ENCODE peak calls at places on chromosome 21, in seven cellular contexts. X is C1 segment of cervical spinal cord; A is NCI-H69; I is activated naive CD8-positive, alpha-beta T cell treated with anti-CD3 and anti-CD28 coated beads, Interleukin-2, amount 50 U/mL, for 16 hours; C is RCC 7860; R is NB4; N is NCI-H1105 treated with DMSO at 0.1 percent for 48 hours. B is an unnamed sample.

GRCh38 chr21:31908106-31909031 is 35.5 kb downstream of the HUNK start:
- DNase-seq in I (no peak), C (no peak), R (no peak), N (no peak), X (no peak), A (peak), B (no peak)

GRCh38 chr21:41631564-41632461 is 123.9 kb upstream of the TMPRSS2 start:
- DNase-seq in C (peak), X (no peak), A (peak), I (no peak), R (no peak), N (peak), B (peak)

GRCh38 chr21:17736072-17736471 is 83.1 kb downstream of the C21orf91 start:
- DNase-seq in R (no peak), C (no peak), I (no peak), A (no peak), N (no peak), X (no peak), B (no peak)

GRCh38 chr21:20647603-20648002 is 350.6 kb upstream of the NCAM2 start:
- DNase-seq in C (no peak), I (no peak), N (no peak), A (no peak), R (no peak), X (no peak), B (no peak)

GRCh38 chr21:31860851-31861250 is 12.0 kb upstream of the HUNK start:
- DNase-seq in A (no peak), I (no peak), N (no peak), C (no peak), R (no peak), X (no peak), B (no peak)

GRCh38 chr21:33071878-33072306 is 2.0 kb downstream of the OLIG1 start:
- DNase-seq in A (peak), R (peak), C (no peak), X (no peak), N (peak), I (no peak), B (no peak)

GRCh38 chr21:44713130-44713529 is 1.8 kb upstream of the TSPEAR start:
- DNase-seq in R (no peak), I (no peak), X (no peak), C (no peak), A (no peak), N (no peak), B (no peak)

GRCh38 chr21:25369524-25370300 is 237.6 kb downstream of the MRPL39 start:
- DNase-seq in N (no peak), C (peak), A (no peak), X (no peak), I (no peak), R (no peak), B (no peak)